ENCODE peak calls at places on chromosomes 11 and 22, in five cellular contexts. O is T-cell; D is endothelial cell; H is stimulated activated CD4-positive, alpha-beta T cell treated with anti-CD3 and anti-CD28 coated beads, Interleukin-4, amount 100 ng/mL, for 48 hours; I is activated naive CD4-positive, alpha-beta T cell treated with anti-CD3 and anti-CD28 coated beads, Interleukin-2, amount 10 ng/mL, durations not matched to agents 7 days and 5 days. G is an unnamed sample.

GRCh38 chr22:43085658-43086606 is 3.3 kb downstream of the TTLL1 start:
- DNase-seq in O (no peak), D (no peak), H (no peak), I (no peak), G (no peak)

GRCh38 chr11:94731921-94732601 is 36.1 kb upstream of the AMOTL1 start:
- DNase-seq in O (no peak), D (peak), H (no peak), I (no peak), G (no peak)

GRCh38 chr11:35663408-35663702 is 780 bp downstream of the TRIM44 start:
- DNase-seq in O (no peak), D (no peak), H (no peak), I (no peak), G (no peak)

GRCh38 chr11:35404397-35404775 is 15.0 kb downstream of the SLC1A2 start:
- DNase-seq in O (no peak), D (peak), H (no peak), I (no peak), G (peak)

GRCh38 chr11:122632178-122632824 is 23.2 kb upstream of the UBASH3B start:
- DNase-seq in O (no peak), D (no peak), H (no peak), I (no peak), G (no peak)

GRCh38 chr22:50216684-50217520 is 16.1 kb downstream of the SELENOO start:
- DNase-seq in O (no peak), D (no peak), H (no peak), I (no peak), G (no peak)

GRCh38 chr22:29987143-29987542 is 93.1 kb upstream of the HORMAD2 start:
- DNase-seq in O (no peak), D (peak), H (no peak), I (no peak), G (no peak)

GRCh38 chr11:73961321-73961720 is 10.5 kb downstream of the DNAJB13 start:
- DNase-seq in O (no peak), D (no peak), H (no peak), I (no peak), G (no peak)

GRCh38 chr11:73439002-73439843 is 63.0 kb downstream of the RELT start:
- DNase-seq in O (no peak), D (no peak), H (no peak), I (no peak), G (peak)

GRCh38 chr11:15468471-15468870 is 353.7 kb downstream of the INSC start:
- DNase-seq in O (no peak), D (no peak), H (no peak), I (no peak), G (no peak)

GRCh38 chr11:82757660-82758301 is 24.1 kb upstream of the FAM181B start:
- DNase-seq in O (no peak), D (no peak), H (no peak), I (no peak), G (no peak)

GRCh38 chr11:71338806-71339177 is 86.4 kb upstream of the SHANK2 start:
- DNase-seq in O (no peak), D (no peak), H (no peak), I (no peak), G (no peak)

GRCh38 chr11:117816151-117816741 is 8.3 kb downstream of the FXYD2 start:
- DNase-seq in O (no peak), D (no peak), H (no peak), I (no peak), G (no peak)

GRCh38 chr11:77141034-77141433 is 13.0 kb downstream of the MYO7A start:
- DNase-seq in O (no peak), D (no peak), H (no peak), I (no peak), G (no peak)

GRCh38 chr22:25728064-25728463 is 13.9 kb upstream of the MYO18B start:
- DNase-seq in O (no peak), D (no peak), H (no peak), I (no peak), G (no peak)

GRCh38 chr22:46659059-46659790 is 39.0 kb downstream of the GRAMD4 start:
- DNase-seq in O (no peak), D (no peak), H (no peak), I (no peak), G (no peak)

GRCh38 chr11:11505190-11505589 is 116.6 kb downstream of the GALNT18 start:
- DNase-seq in O (no peak), D (no peak), H (no peak), I (no peak), G (no peak)

GRCh38 chr11:17063171-17064002 is 14.1 kb downstream of the RPS13 start:
- DNase-seq in O (peak), D (peak), H (peak), I (peak), G (peak)

GRCh38 chr22:50260434-50260800 is 1.1 kb downstream of the MAPK12 start:
- DNase-seq in O (no peak), D (no peak), H (no peak), I (no peak), G (no peak)

GRCh38 chr22:34429314-34429713 is 509.0 kb upstream of the LARGE1 start:
- DNase-seq in O (no peak), D (no peak), H (no peak), I (no peak), G (no peak)